ENCODE peak calls at places on chromosomes 13 and 19, in seven cellular contexts. A is stimulated activated CD4-positive, alpha-beta T cell treated with anti-CD3 and anti-CD28 coated beads, Interleukin-4, amount 100 ng/mL, for 4 hours; Q is heart right ventricle; M is SIG-M5; L is hepatic stellate cell; R is pancreas; U is lower lobe of right lung. V is an unnamed sample.

GRCh38 chr19:14648506-14648905 is 26.1 kb downstream of the ADGRE3 start:
- DNase-seq in A (no peak), Q (no peak), M (no peak), L (no peak), R (no peak), U (no peak), V (no peak)

GRCh38 chr19:45470147-45471081 is 2.6 kb downstream of the FOSB start:
- DNase-seq in A (no peak), Q (no peak), M (no peak), L (peak; percentile 70), R (peak; percentile 43), U (no peak), V (peak; percentile 48)

GRCh38 chr13:40168425-40169155 is 497.9 kb downstream of the FOXO1 start:
- DNase-seq in A (no peak), Q (no peak), M (no peak), L (no peak), R (no peak), U (no peak), V (no peak)

GRCh38 chr13:20424559-20424852 is 101.2 kb downstream of the CRYL1 start:
- DNase-seq in A (no peak), Q (no peak), M (no peak), L (no peak), R (no peak), U (no peak), V (no peak)

GRCh38 chr13:110652231-110652730 is 36.9 kb downstream of the NAXD start:
- DNase-seq in A (no peak), Q (no peak), M (no peak), L (no peak), R (no peak), U (no peak), V (no peak)

GRCh38 chr13:100517135-100517534 is 71.5 kb downstream of the GGACT start:
- DNase-seq in A (no peak), Q (no peak), M (no peak), L (no peak), R (peak; percentile 65), U (no peak), V (no peak)

GRCh38 chr13:44259045-44260042 is 114.3 kb upstream of the SERP2 start:
- DNase-seq in A (peak; percentile 86), Q (no peak), M (peak; percentile 68), L (peak; percentile 44), R (no peak), U (peak; percentile 68), V (no peak)

GRCh38 chr13:76848596-76848995 is 37.6 kb downstream of the KCTD12 start:
- DNase-seq in A (no peak), Q (peak; percentile 28), M (peak; percentile 27), L (no peak), R (no peak), U (peak; percentile 52), V (peak; percentile 30)

GRCh38 chr19:33441277-33441699 is 67.8 kb downstream of the CEBPG start:
- DNase-seq in A (no peak), Q (no peak), M (no peak), L (no peak), R (no peak), U (peak; percentile 40), V (no peak)

GRCh38 chr13:72565893-72566292 is 161.5 kb downstream of the MZT1 start:
- DNase-seq in A (no peak), Q (no peak), M (no peak), L (no peak), R (no peak), U (no peak), V (peak; percentile 67)

GRCh38 chr13:20332361-20333096 is 100.4 kb upstream of the GJB6 start:
- DNase-seq in A (no peak), Q (no peak), M (no peak), L (no peak), R (no peak), U (no peak), V (no peak)